ENCODE peak calls at places on chromosome 20, in eight cellular contexts. B is IMR-90, J is A549, S is stomach, R is gastrocnemius medialis, M is thoracic aorta, N is cardiac muscle cell, Q is lower leg skin. E is an unnamed sample.
A peak's percentile ranks its signal among the peaks of the same experiment; 100 is the strongest.

GRCh38 chr20:43901296-43901695 is 13.4 kb upstream of the TOX2 start:
- DNase-seq in N (no peak), R (no peak), Q (no peak), B (no peak), S (no peak), M (no peak), J (no peak), E (no peak)

GRCh38 chr20:51116765-51117686 is 94.1 kb upstream of the KCNG1 start:
- DNase-seq in M (no peak), N (no peak), J (no peak), Q (no peak), B (peak; percentile 60), R (no peak), S (no peak), E (no peak)

GRCh38 chr20:37299718-37300529 is 10.5 kb downstream of the MANBAL start:
- DNase-seq in B (peak; percentile 65), N (no peak), M (no peak), Q (no peak), R (no peak), J (no peak), S (no peak), E (no peak)

GRCh38 chr20:34705008-34705382 is 851 bp downstream of the TP53INP2 start:
- DNase-seq in J (no peak), S (no peak), Q (no peak), R (no peak), N (no peak), B (no peak), M (no peak), E (no peak)

GRCh38 chr20:50305636-50306477 is 115.2 kb downstream of the CEBPB start:
- DNase-seq in S (no peak), B (no peak), R (peak; percentile 69), N (no peak), Q (peak; percentile 94), J (peak; percentile 49), M (no peak), E (no peak)

GRCh38 chr20:50635676-50636600 is 55.4 kb downstream of the RIPOR3 start:
- DNase-seq in J (peak; percentile 85), R (peak; percentile 49), Q (no peak), M (no peak), B (peak; percentile 49), N (peak; percentile 88), S (peak; percentile 81), E (no peak)

GRCh38 chr20:37531856-37532255 is 4.2 kb upstream of the BLCAP start:
- DNase-seq in J (no peak), R (no peak), S (no peak), B (no peak), Q (peak; percentile 49), N (no peak), M (no peak), E (no peak)

GRCh38 chr20:10982692-10983091 is 308.9 kb upstream of the JAG1 start:
- DNase-seq in M (peak; percentile 45), S (no peak), R (peak; percentile 84), B (peak; percentile 94), N (peak; percentile 71), Q (no peak), J (peak; percentile 28), E (peak; percentile 11)

GRCh38 chr20:32917191-32917950 is 58.6 kb downstream of the EFCAB8 start:
- DNase-seq in N (no peak), Q (peak; percentile 68), S (peak; percentile 13), R (no peak), J (no peak), B (no peak), M (no peak), E (no peak)

GRCh38 chr20:11978496-11978895 is 60.8 kb downstream of the BTBD3 start:
- DNase-seq in B (peak; percentile 5), M (no peak), Q (no peak), N (no peak), R (no peak), J (no peak), S (no peak), E (no peak)

GRCh38 chr20:34083137-34083536 is 28.9 kb downstream of the EIF2S2 start:
- DNase-seq in M (peak; percentile 38), S (peak; percentile 75), Q (peak; percentile 89), N (peak; percentile 29), B (peak; percentile 86), J (no peak), R (peak; percentile 85), E (peak; percentile 85)

GRCh38 chr20:44527716-44528199 is 5.9 kb upstream of the SERINC3 start:
- DNase-seq in N (no peak), M (no peak), Q (no peak), J (no peak), R (no peak), S (no peak), B (no peak), E (no peak)

GRCh38 chr20:13131688-13132087 is 89.4 kb upstream of the ISM1 start:
- DNase-seq in Q (no peak), J (no peak), S (no peak), R (no peak), M (no peak), B (no peak), N (no peak), E (no peak)

GRCh38 chr20:7596541-7596940 is 343.7 kb downstream of the HAO1 start:
- DNase-seq in S (no peak), B (no peak), N (no peak), Q (no peak), R (no peak), M (no peak), J (no peak), E (no peak)

GRCh38 chr20:50015993-50016770 is 33.4 kb downstream of the SNAI1 start:
- DNase-seq in Q (no peak), B (no peak), J (no peak), S (no peak), N (peak; percentile 93), M (no peak), R (no peak), E (no peak)

GRCh38 chr20:32585011-32585518 is at the start of gene NOL4L:
- DNase-seq in J (no peak), M (no peak), S (peak; percentile 39), Q (no peak), B (no peak), R (no peak), N (peak; percentile 70), E (no peak)

GRCh38 chr20:37071481-37071911 is 24.3 kb downstream of the RBL1 start:
- DNase-seq in S (no peak), R (no peak), J (no peak), B (peak; percentile 67), M (no peak), Q (peak; percentile 66), N (no peak), E (no peak)

GRCh38 chr20:6956574-6956973 is 189.1 kb downstream of the BMP2 start:
- DNase-seq in N (no peak), M (no peak), Q (no peak), B (no peak), S (no peak), R (no peak), J (no peak), E (no peak)

GRCh38 chr20:53162251-53162835 is 190.2 kb downstream of the TSHZ2 start:
- DNase-seq in S (no peak), N (peak; percentile 43), B (peak; percentile 47), Q (no peak), R (no peak), J (peak; percentile 18), M (no peak), E (no peak)

GRCh38 chr20:49400904-49401303 is 81.6 kb downstream of the KCNB1 start:
- DNase-seq in N (no peak), B (peak; percentile 62), R (no peak), J (no peak), S (no peak), Q (no peak), M (no peak), E (no peak)

GRCh38 chr20:32685541-32686529 is 12.1 kb upstream of the C20orf203 start:
- DNase-seq in M (no peak), R (no peak), N (no peak), Q (no peak), S (no peak), J (no peak), B (peak; percentile 93), E (no peak)

GRCh38 chr20:63006611-63007471 is at the start of gene BHLHE23:
- DNase-seq in S (no peak), Q (no peak), N (peak; percentile 46), R (no peak), B (no peak), M (no peak), J (no peak), E (no peak)
- H3K4me3 ChIP-seq in S (peak within 1 kb of the TSS; percentile 9), Q (no peak within 1 kb of the TSS), N (peak within 1 kb of the TSS; percentile 18), R (no peak within 1 kb of the TSS), B (no peak within 1 kb of the TSS), M (peak within 1 kb of the TSS; percentile 25), J (peak within 1 kb of the TSS; percentile 32), E (no peak within 1 kb of the TSS)

DNA sequence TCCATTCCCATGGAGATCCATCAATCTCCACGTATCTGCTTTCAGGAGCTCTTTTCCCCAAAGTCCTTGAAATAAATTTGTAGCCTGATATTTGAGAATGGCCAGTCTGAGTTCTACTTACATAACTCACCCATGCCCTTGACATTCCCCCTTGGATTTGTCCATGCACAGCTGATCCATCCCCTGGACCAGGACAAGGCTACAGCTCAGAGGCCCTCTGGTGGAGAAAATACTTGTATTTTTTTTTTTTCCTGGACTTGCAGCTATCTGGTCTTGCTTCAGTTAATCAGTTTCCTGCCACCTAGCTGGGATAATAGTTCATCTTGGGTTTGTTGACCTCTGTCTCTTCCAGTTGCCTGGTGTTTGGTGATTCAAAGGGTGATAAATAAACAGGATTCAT is 467.6 kb downstream of the DHX35 start:
- DNase-seq in M (no peak), N (peak; percentile 37), J (no peak), R (no peak), Q (no peak), S (no peak), B (no peak), E (no peak)
- TF ChIP-seq CTCF in M (no peak), N (no peak), J (no peak), R (no peak), Q (no peak), S (peak; percentile 4), B (no peak), E (no peak)

DNA sequence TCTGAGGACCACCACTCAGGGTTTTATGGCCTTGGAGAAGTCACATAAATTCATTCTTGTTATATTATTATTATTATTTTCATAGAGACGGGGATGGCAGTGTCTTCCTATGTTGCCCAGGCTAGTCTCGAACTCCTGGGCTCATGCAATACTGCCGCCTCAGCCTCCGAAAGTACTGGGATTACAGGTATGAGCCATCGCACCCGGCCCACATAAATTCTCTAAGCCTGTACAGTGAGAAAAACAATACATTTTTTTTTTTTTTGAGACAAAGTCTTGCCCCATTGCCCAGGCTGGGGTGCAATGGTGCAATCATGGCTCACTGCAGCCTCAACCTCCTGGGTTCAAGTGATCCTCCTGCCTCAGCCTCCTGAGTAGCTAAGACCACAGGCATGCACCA is 753 bp upstream of the FASTKD5 start:
- DNase-seq in Q (peak; percentile 69), J (no peak), B (no peak), R (no peak), N (no peak), M (no peak), S (no peak), E (no peak)
- H3K4me3 ChIP-seq in Q (no peak overlapping the region), J (peak overlapping the region; percentile 69), B (no peak overlapping the region), R (peak overlapping the region; percentile 96), N (peak overlapping the region; percentile 72), M (peak overlapping the region; percentile 99), S (peak overlapping the region; percentile 79), E (no peak overlapping the region)

DNA sequence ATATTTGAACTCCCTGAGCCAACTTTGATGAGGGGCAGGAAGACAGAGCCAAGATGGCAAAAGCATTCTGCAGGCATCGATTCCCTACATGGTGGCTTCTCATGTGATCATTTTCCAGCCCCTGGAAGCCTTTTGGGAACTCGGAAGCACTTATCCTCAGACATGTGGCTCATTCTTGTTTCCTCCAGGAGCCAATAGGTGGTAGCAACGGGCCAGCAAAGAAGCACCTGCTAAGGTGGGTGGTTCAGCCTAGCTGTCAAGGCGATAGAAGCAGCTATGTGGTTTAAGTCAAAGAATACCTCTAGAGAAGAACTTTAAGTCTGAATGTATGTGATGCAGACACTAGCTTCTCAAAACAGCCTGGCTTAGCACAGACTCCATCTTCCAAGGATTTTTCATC is 64.9 kb upstream of the PAX1 start:
- DNase-seq in N (peak; percentile 30), R (no peak), Q (no peak), B (no peak), M (no peak), J (no peak), S (no peak), E (no peak)
- TF ChIP-seq CTCF in N (no peak), R (no peak), Q (no peak), B (no peak), M (no peak), J (no peak), S (no peak), E (no peak)

E was measured in ascending aorta.